ENCODE peak calls at places on chromosome 16, in ten cellular contexts. One of them, this sample, is unnamed.

GRCh38 chr16:7086842-7087616 is 245.6 kb upstream of the RBFOX1 start:
- DNase-seq in HS-27A: no peak
- DNase-seq in SJSA1: no peak
- DNase-seq in NCI-H1105: no peak
- DNase-seq in NCI-H1694: peak
- DNase-seq in activated CD4-positive, alpha-beta T cell treated with anti-CD3 and anti-CD28 coated beads for 24 hours: no peak
- DNase-seq in stimulated activated CD8-positive, alpha-beta memory T cell treated with anti-CD3 and anti-CD28 coated beads, Interleukin-15, amount 100 ng/mL, for 4 hours: no peak
- DNase-seq in AG10803: no peak
- DNase-seq in body of pancreas: peak
- DNase-seq in AG08395: no peak
- DNase-seq in this sample: no peak

GRCh38 chr16:65070831-65071230 is 51.0 kb downstream of the CDH11 start:
- DNase-seq in AG08395: peak
- DNase-seq in NCI-H1105: no peak
- DNase-seq in AG10803: peak
- DNase-seq in activated CD4-positive, alpha-beta T cell treated with anti-CD3 and anti-CD28 coated beads for 24 hours: no peak
- DNase-seq in HS-27A: peak
- DNase-seq in NCI-H1694: no peak
- DNase-seq in body of pancreas: peak
- DNase-seq in stimulated activated CD8-positive, alpha-beta memory T cell treated with anti-CD3 and anti-CD28 coated beads, Interleukin-15, amount 100 ng/mL, for 4 hours: no peak
- DNase-seq in SJSA1: peak
- DNase-seq in this sample: no peak

GRCh38 chr16:2415085-2415484 is 14.2 kb upstream of the CCNF start:
- DNase-seq in body of pancreas: no peak
- DNase-seq in NCI-H1105: no peak
- DNase-seq in AG08395: no peak
- DNase-seq in SJSA1: no peak
- DNase-seq in activated CD4-positive, alpha-beta T cell treated with anti-CD3 and anti-CD28 coated beads for 24 hours: no peak
- DNase-seq in HS-27A: no peak
- DNase-seq in NCI-H1694: no peak
- DNase-seq in AG10803: no peak
- DNase-seq in stimulated activated CD8-positive, alpha-beta memory T cell treated with anti-CD3 and anti-CD28 coated beads, Interleukin-15, amount 100 ng/mL, for 4 hours: no peak
- DNase-seq in this sample: no peak

GRCh38 chr16:3458852-3459361 is 15.4 kb downstream of the NAA60 start:
- DNase-seq in body of pancreas: peak
- DNase-seq in NCI-H1694: no peak
- DNase-seq in stimulated activated CD8-positive, alpha-beta memory T cell treated with anti-CD3 and anti-CD28 coated beads, Interleukin-15, amount 100 ng/mL, for 4 hours: no peak
- DNase-seq in NCI-H1105: no peak
- DNase-seq in AG10803: peak
- DNase-seq in activated CD4-positive, alpha-beta T cell treated with anti-CD3 and anti-CD28 coated beads for 24 hours: no peak
- DNase-seq in AG08395: peak
- DNase-seq in SJSA1: no peak
- DNase-seq in HS-27A: no peak
- DNase-seq in this sample: peak

GRCh38 chr16:19071811-19072777 is 4.7 kb downstream of the COQ7 start:
- DNase-seq in HS-27A: no peak
- DNase-seq in activated CD4-positive, alpha-beta T cell treated with anti-CD3 and anti-CD28 coated beads for 24 hours: peak
- DNase-seq in body of pancreas: peak
- DNase-seq in NCI-H1694: peak
- DNase-seq in NCI-H1105: no peak
- DNase-seq in stimulated activated CD8-positive, alpha-beta memory T cell treated with anti-CD3 and anti-CD28 coated beads, Interleukin-15, amount 100 ng/mL, for 4 hours: no peak
- DNase-seq in SJSA1: peak
- DNase-seq in AG10803: peak
- DNase-seq in AG08395: peak
- DNase-seq in this sample: peak

GRCh38 chr16:71489122-71489521 is at the start of gene ZNF19:
- DNase-seq in SJSA1: no peak
- DNase-seq in activated CD4-positive, alpha-beta T cell treated with anti-CD3 and anti-CD28 coated beads for 24 hours: no peak
- DNase-seq in NCI-H1105: no peak
- DNase-seq in stimulated activated CD8-positive, alpha-beta memory T cell treated with anti-CD3 and anti-CD28 coated beads, Interleukin-15, amount 100 ng/mL, for 4 hours: no peak
- DNase-seq in NCI-H1694: no peak
- DNase-seq in AG08395: no peak
- DNase-seq in HS-27A: no peak
- DNase-seq in body of pancreas: no peak
- DNase-seq in AG10803: no peak
- DNase-seq in this sample: no peak

GRCh38 chr16:3173892-3174617 is 13.9 kb upstream of the OR1F1 start:
- DNase-seq in activated CD4-positive, alpha-beta T cell treated with anti-CD3 and anti-CD28 coated beads for 24 hours: no peak
- DNase-seq in NCI-H1105: no peak
- DNase-seq in body of pancreas: no peak
- DNase-seq in stimulated activated CD8-positive, alpha-beta memory T cell treated with anti-CD3 and anti-CD28 coated beads, Interleukin-15, amount 100 ng/mL, for 4 hours: no peak
- DNase-seq in NCI-H1694: no peak
- DNase-seq in AG08395: no peak
- DNase-seq in AG10803: no peak
- DNase-seq in HS-27A: no peak
- DNase-seq in SJSA1: peak
- DNase-seq in this sample: peak

GRCh38 chr16:57032931-57033330 is 43.6 kb downstream of the NLRC5 start:
- DNase-seq in stimulated activated CD8-positive, alpha-beta memory T cell treated with anti-CD3 and anti-CD28 coated beads, Interleukin-15, amount 100 ng/mL, for 4 hours: no peak
- DNase-seq in SJSA1: no peak
- DNase-seq in NCI-H1694: no peak
- DNase-seq in NCI-H1105: no peak
- DNase-seq in activated CD4-positive, alpha-beta T cell treated with anti-CD3 and anti-CD28 coated beads for 24 hours: no peak
- DNase-seq in AG08395: no peak
- DNase-seq in body of pancreas: no peak
- DNase-seq in AG10803: no peak
- DNase-seq in HS-27A: no peak
- DNase-seq in this sample: no peak

GRCh38 chr16:1991588-1992474 is 2.1 kb downstream of the SYNGR3 start:
- DNase-seq in NCI-H1694: no peak
- DNase-seq in body of pancreas: peak
- DNase-seq in NCI-H1105: no peak
- DNase-seq in activated CD4-positive, alpha-beta T cell treated with anti-CD3 and anti-CD28 coated beads for 24 hours: peak
- DNase-seq in stimulated activated CD8-positive, alpha-beta memory T cell treated with anti-CD3 and anti-CD28 coated beads, Interleukin-15, amount 100 ng/mL, for 4 hours: peak
- DNase-seq in HS-27A: no peak
- DNase-seq in AG08395: peak
- DNase-seq in AG10803: peak
- DNase-seq in SJSA1: no peak
- DNase-seq in this sample: peak

GRCh38 chr16:87330257-87330624 is 13.0 kb upstream of the C16orf95 start:
- DNase-seq in stimulated activated CD8-positive, alpha-beta memory T cell treated with anti-CD3 and anti-CD28 coated beads, Interleukin-15, amount 100 ng/mL, for 4 hours: no peak
- DNase-seq in SJSA1: no peak
- DNase-seq in activated CD4-positive, alpha-beta T cell treated with anti-CD3 and anti-CD28 coated beads for 24 hours: no peak
- DNase-seq in NCI-H1694: no peak
- DNase-seq in body of pancreas: no peak
- DNase-seq in NCI-H1105: no peak
- DNase-seq in HS-27A: no peak
- DNase-seq in AG08395: no peak
- DNase-seq in AG10803: no peak
- DNase-seq in this sample: no peak

GRCh38 chr16:29811896-29812665 is at the start of gene PRRT2:
- DNase-seq in activated CD4-positive, alpha-beta T cell treated with anti-CD3 and anti-CD28 coated beads for 24 hours: no peak
- DNase-seq in HS-27A: no peak
- DNase-seq in AG08395: peak
- DNase-seq in stimulated activated CD8-positive, alpha-beta memory T cell treated with anti-CD3 and anti-CD28 coated beads, Interleukin-15, amount 100 ng/mL, for 4 hours: no peak
- DNase-seq in NCI-H1694: no peak
- DNase-seq in body of pancreas: peak
- DNase-seq in NCI-H1105: peak
- DNase-seq in SJSA1: no peak
- DNase-seq in AG10803: peak
- DNase-seq in this sample: peak

GRCh38 chr16:977096-977701 is 4.4 kb upstream of the SOX8 start:
- DNase-seq in body of pancreas: peak
- DNase-seq in NCI-H1694: no peak
- DNase-seq in activated CD4-positive, alpha-beta T cell treated with anti-CD3 and anti-CD28 coated beads for 24 hours: no peak
- DNase-seq in stimulated activated CD8-positive, alpha-beta memory T cell treated with anti-CD3 and anti-CD28 coated beads, Interleukin-15, amount 100 ng/mL, for 4 hours: no peak
- DNase-seq in SJSA1: no peak
- DNase-seq in HS-27A: no peak
- DNase-seq in AG08395: no peak
- DNase-seq in NCI-H1105: no peak
- DNase-seq in AG10803: no peak
- DNase-seq in this sample: no peak

GRCh38 chr16:27315333-27316037 is 1.7 kb downstream of the IL4R start:
- DNase-seq in HS-27A: no peak
- DNase-seq in body of pancreas: peak
- DNase-seq in stimulated activated CD8-positive, alpha-beta memory T cell treated with anti-CD3 and anti-CD28 coated beads, Interleukin-15, amount 100 ng/mL, for 4 hours: no peak
- DNase-seq in NCI-H1694: no peak
- DNase-seq in AG10803: peak
- DNase-seq in NCI-H1105: no peak
- DNase-seq in SJSA1: no peak
- DNase-seq in AG08395: peak
- DNase-seq in activated CD4-positive, alpha-beta T cell treated with anti-CD3 and anti-CD28 coated beads for 24 hours: no peak
- DNase-seq in this sample: peak

GRCh38 chr16:21097151-21097550 is 53.5 kb downstream of the DNAH3 start:
- DNase-seq in NCI-H1694: no peak
- DNase-seq in AG10803: peak
- DNase-seq in NCI-H1105: no peak
- DNase-seq in HS-27A: no peak
- DNase-seq in SJSA1: no peak
- DNase-seq in AG08395: peak
- DNase-seq in stimulated activated CD8-positive, alpha-beta memory T cell treated with anti-CD3 and anti-CD28 coated beads, Interleukin-15, amount 100 ng/mL, for 4 hours: no peak
- DNase-seq in body of pancreas: no peak
- DNase-seq in activated CD4-positive, alpha-beta T cell treated with anti-CD3 and anti-CD28 coated beads for 24 hours: no peak
- DNase-seq in this sample: no peak

This sample was measured in GM12865.